ENCODE peak calls at places on chromosomes 2 and 18, in eight cellular contexts. One of them, this sample, is unnamed.
A peak's percentile ranks its signal among the peaks of the same experiment; 100 is the strongest.

GRCh38 chr2:95728878-95729511 is 137.2 kb downstream of the TRIM43 start:
- DNase-seq in sciatic nerve: peak; percentile 73
- DNase-seq in ovary: peak; percentile 75
- DNase-seq in AG09319: peak; percentile 72
- DNase-seq in iPS-NIHi11: peak; percentile 69
- DNase-seq in activated T-cell treated with anti-CD3 and anti-CD28 coated beads, Interleukin-2, amount 50 U/mL, for 48 hours: peak; percentile 39
- DNase-seq in pons: peak; percentile 92
- DNase-seq in foreskin fibroblast: peak; percentile 92
- DNase-seq in this sample: peak; percentile 89

GRCh38 chr2:20173064-20173463 is 51.9 kb downstream of the SDC1 start:
- DNase-seq in sciatic nerve: peak; percentile 15
- DNase-seq in ovary: no peak
- DNase-seq in AG09319: no peak
- DNase-seq in iPS-NIHi11: no peak
- DNase-seq in activated T-cell treated with anti-CD3 and anti-CD28 coated beads, Interleukin-2, amount 50 U/mL, for 48 hours: no peak
- DNase-seq in pons: no peak
- DNase-seq in foreskin fibroblast: no peak
- DNase-seq in this sample: no peak

GRCh38 chr2:175366814-175367213 is 185.3 kb upstream of the ATP5MC3 start:
- DNase-seq in sciatic nerve: no peak
- DNase-seq in ovary: no peak
- DNase-seq in AG09319: peak; percentile 27
- DNase-seq in iPS-NIHi11: peak; percentile 67
- DNase-seq in activated T-cell treated with anti-CD3 and anti-CD28 coated beads, Interleukin-2, amount 50 U/mL, for 48 hours: peak; percentile 22
- DNase-seq in pons: peak; percentile 54
- DNase-seq in foreskin fibroblast: peak; percentile 76
- DNase-seq in this sample: peak; percentile 19

GRCh38 chr2:128414351-128414750 is 95.7 kb upstream of the HS6ST1 start:
- DNase-seq in sciatic nerve: peak; percentile 26
- DNase-seq in ovary: no peak
- DNase-seq in AG09319: no peak
- DNase-seq in iPS-NIHi11: no peak
- DNase-seq in activated T-cell treated with anti-CD3 and anti-CD28 coated beads, Interleukin-2, amount 50 U/mL, for 48 hours: no peak
- DNase-seq in pons: no peak
- DNase-seq in foreskin fibroblast: no peak
- DNase-seq in this sample: no peak

GRCh38 chr2:207746131-207746530 is 23.6 kb downstream of the FZD5 start:
- DNase-seq in sciatic nerve: no peak
- DNase-seq in ovary: peak; percentile 56
- DNase-seq in AG09319: peak; percentile 49
- DNase-seq in iPS-NIHi11: peak; percentile 68
- DNase-seq in activated T-cell treated with anti-CD3 and anti-CD28 coated beads, Interleukin-2, amount 50 U/mL, for 48 hours: peak; percentile 46
- DNase-seq in pons: peak; percentile 85
- DNase-seq in foreskin fibroblast: peak; percentile 86
- DNase-seq in this sample: peak; percentile 69

GRCh38 chr18:3875376-3875775 is 425.4 kb downstream of the TGIF1 start:
- DNase-seq in sciatic nerve: no peak
- DNase-seq in ovary: no peak
- DNase-seq in AG09319: no peak
- DNase-seq in iPS-NIHi11: no peak
- DNase-seq in activated T-cell treated with anti-CD3 and anti-CD28 coated beads, Interleukin-2, amount 50 U/mL, for 48 hours: no peak
- DNase-seq in pons: no peak
- DNase-seq in foreskin fibroblast: no peak
- DNase-seq in this sample: no peak

GRCh38 chr2:238162516-238163441 is 4.0 kb downstream of the ERFE start:
- DNase-seq in sciatic nerve: peak; percentile 49
- DNase-seq in ovary: no peak
- DNase-seq in AG09319: no peak
- DNase-seq in iPS-NIHi11: no peak
- DNase-seq in activated T-cell treated with anti-CD3 and anti-CD28 coated beads, Interleukin-2, amount 50 U/mL, for 48 hours: no peak
- DNase-seq in pons: no peak
- DNase-seq in foreskin fibroblast: no peak
- DNase-seq in this sample: no peak

GRCh38 chr2:219167997-219168396 is 1.8 kb downstream of the SLC23A3 start:
- DNase-seq in sciatic nerve: no peak
- DNase-seq in ovary: no peak
- DNase-seq in AG09319: no peak
- DNase-seq in iPS-NIHi11: no peak
- DNase-seq in activated T-cell treated with anti-CD3 and anti-CD28 coated beads, Interleukin-2, amount 50 U/mL, for 48 hours: no peak
- DNase-seq in pons: no peak
- DNase-seq in foreskin fibroblast: no peak
- DNase-seq in this sample: no peak

GRCh38 chr2:143471550-143471949 is 342.3 kb downstream of the ARHGAP15 start:
- DNase-seq in sciatic nerve: no peak
- DNase-seq in ovary: no peak
- DNase-seq in AG09319: no peak
- DNase-seq in iPS-NIHi11: no peak
- DNase-seq in activated T-cell treated with anti-CD3 and anti-CD28 coated beads, Interleukin-2, amount 50 U/mL, for 48 hours: no peak
- DNase-seq in pons: no peak
- DNase-seq in foreskin fibroblast: no peak
- DNase-seq in this sample: no peak

GRCh38 chr18:40159141-40160017 is 1795.7 kb upstream of the PIK3C3 start:
- DNase-seq in sciatic nerve: no peak
- DNase-seq in ovary: no peak
- DNase-seq in AG09319: no peak
- DNase-seq in iPS-NIHi11: peak; percentile 22
- DNase-seq in activated T-cell treated with anti-CD3 and anti-CD28 coated beads, Interleukin-2, amount 50 U/mL, for 48 hours: no peak
- DNase-seq in pons: peak; percentile 64
- DNase-seq in foreskin fibroblast: peak; percentile 67
- DNase-seq in this sample: no peak

GRCh38 chr18:61589724-61590065 is 256.5 kb downstream of the CDH20 start:
- DNase-seq in sciatic nerve: no peak
- DNase-seq in ovary: no peak
- DNase-seq in AG09319: no peak
- DNase-seq in iPS-NIHi11: no peak
- DNase-seq in activated T-cell treated with anti-CD3 and anti-CD28 coated beads, Interleukin-2, amount 50 U/mL, for 48 hours: no peak
- DNase-seq in pons: no peak
- DNase-seq in foreskin fibroblast: peak; percentile 76
- DNase-seq in this sample: no peak

GRCh38 chr2:37110306-37111212 is 26.2 kb downstream of the GPATCH11 start:
- DNase-seq in sciatic nerve: no peak
- DNase-seq in ovary: no peak
- DNase-seq in AG09319: no peak
- DNase-seq in iPS-NIHi11: no peak
- DNase-seq in activated T-cell treated with anti-CD3 and anti-CD28 coated beads, Interleukin-2, amount 50 U/mL, for 48 hours: no peak
- DNase-seq in pons: no peak
- DNase-seq in foreskin fibroblast: no peak
- DNase-seq in this sample: no peak

GRCh38 chr2:86417961-86418360 is 23.2 kb upstream of the KDM3A start:
- DNase-seq in sciatic nerve: no peak
- DNase-seq in ovary: no peak
- DNase-seq in AG09319: no peak
- DNase-seq in iPS-NIHi11: no peak
- DNase-seq in activated T-cell treated with anti-CD3 and anti-CD28 coated beads, Interleukin-2, amount 50 U/mL, for 48 hours: no peak
- DNase-seq in pons: no peak
- DNase-seq in foreskin fibroblast: peak; percentile 29
- DNase-seq in this sample: no peak

GRCh38 chr2:74017181-74017580 is 32.5 kb downstream of the TET3 start:
- DNase-seq in sciatic nerve: no peak
- DNase-seq in ovary: no peak
- DNase-seq in AG09319: no peak
- DNase-seq in iPS-NIHi11: no peak
- DNase-seq in activated T-cell treated with anti-CD3 and anti-CD28 coated beads, Interleukin-2, amount 50 U/mL, for 48 hours: peak; percentile 18
- DNase-seq in pons: no peak
- DNase-seq in foreskin fibroblast: no peak
- DNase-seq in this sample: no peak

GRCh38 chr2:223055140-223055539 is 3.1 kb downstream of the KCNE4 start:
- DNase-seq in sciatic nerve: no peak
- DNase-seq in ovary: peak; percentile 48
- DNase-seq in AG09319: no peak
- DNase-seq in iPS-NIHi11: no peak
- DNase-seq in activated T-cell treated with anti-CD3 and anti-CD28 coated beads, Interleukin-2, amount 50 U/mL, for 48 hours: no peak
- DNase-seq in pons: peak; percentile 33
- DNase-seq in foreskin fibroblast: no peak
- DNase-seq in this sample: no peak

This sample was measured in NCI-H524.